ENCODE peak calls at places on chromosomes 12 and 14, in nine cellular contexts. S is head of caudate nucleus; R is HL-60; Q is D341Med; M is esophagus squamous epithelium; H is CD4-positive, alpha-beta memory T cell; N is Daoy; B is foreskin melanocyte; Y is stromal cell of bone marrow. W is an unnamed sample.

GRCh38 chr14:59022144-59022543 is 166.3 kb upstream of the DAAM1 start:
- DNase-seq in Q (peak; percentile 47), Y (no peak), M (no peak), S (no peak), B (no peak), R (no peak), H (no peak), N (no peak), W (no peak)

GRCh38 chr12:42364692-42365091 is 38.7 kb downstream of the PPHLN1 start:
- DNase-seq in B (no peak), N (no peak), Q (no peak), R (no peak), M (no peak), H (no peak), S (no peak), Y (no peak), W (no peak)

GRCh38 chr12:110366474-110367208 is 36.9 kb downstream of the ANAPC7 start:
- DNase-seq in B (no peak), R (no peak), S (no peak), H (no peak), Y (no peak), N (no peak), M (no peak), Q (no peak), W (no peak)

GRCh38 chr14:60274448-60274847 is 25.4 kb downstream of the PPM1A start:
- DNase-seq in Q (no peak), N (no peak), Y (no peak), S (no peak), H (no peak), M (no peak), R (no peak), B (peak; percentile 5), W (no peak)

GRCh38 chr12:44155349-44155748 is 319.5 kb downstream of the TMEM117 start:
- DNase-seq in Q (no peak), H (no peak), S (no peak), M (no peak), B (peak; percentile 28), R (no peak), N (no peak), Y (no peak), W (no peak)

GRCh38 chr14:65506801-65507200 is 94.3 kb downstream of the FUT8 start:
- DNase-seq in H (no peak), Y (no peak), N (no peak), B (no peak), R (no peak), S (no peak), M (no peak), Q (no peak), W (no peak)

GRCh38 chr14:94295360-94296180 is 2.5 kb upstream of the SERPINA10 start:
- DNase-seq in N (no peak), Y (no peak), S (no peak), H (no peak), R (no peak), B (no peak), M (no peak), Q (no peak), W (no peak)

GRCh38 chr12:12562016-12562483 is 613 bp downstream of the DUSP16 start:
- DNase-seq in S (no peak), N (peak; percentile 10), Q (peak; percentile 77), M (no peak), H (no peak), R (no peak), Y (no peak), B (no peak), W (peak; percentile 26)

GRCh38 chr12:3667485-3667884 is 85.4 kb downstream of the CRACR2A start:
- DNase-seq in S (no peak), Y (no peak), N (no peak), B (no peak), Q (no peak), H (no peak), R (no peak), M (no peak), W (no peak)

GRCh38 chr12:80857311-80857710 is 80.4 kb downstream of the LIN7A start:
- DNase-seq in Y (peak; percentile 38), B (no peak), M (no peak), N (no peak), H (no peak), R (no peak), S (no peak), Q (no peak), W (no peak)

GRCh38 chr12:46133751-46134150 is 135.1 kb downstream of the SLC38A1 start:
- DNase-seq in S (no peak), B (no peak), N (no peak), Q (no peak), M (no peak), R (no peak), Y (no peak), H (no peak), W (no peak)

GRCh38 chr14:34667007-34667406 is 37.1 kb upstream of the SNX6 start:
- DNase-seq in B (no peak), Y (no peak), N (no peak), H (no peak), S (no peak), M (no peak), R (no peak), Q (no peak), W (no peak)

GRCh38 chr12:88325076-88325827 is 183.1 kb downstream of the TMTC3 start:
- DNase-seq in Y (peak; percentile 92), B (peak; percentile 74), N (peak; percentile 94), S (no peak), Q (no peak), H (no peak), M (no peak), R (no peak), W (peak; percentile 80)

GRCh38 chr12:131511391-131511802 is 199.5 kb upstream of the SFSWAP start:
- DNase-seq in Q (no peak), Y (no peak), B (peak; percentile 10), M (no peak), N (peak; percentile 91), S (peak; percentile 44), H (peak; percentile 58), R (peak; percentile 35), W (peak; percentile 41)

GRCh38 chr12:80912906-80913769 is 24.6 kb downstream of the LIN7A start:
- DNase-seq in M (no peak), N (no peak), S (no peak), H (no peak), B (no peak), Y (no peak), R (no peak), Q (no peak), W (no peak)

GRCh38 chr14:50756300-50756699 is 74.7 kb downstream of the NIN start:
- DNase-seq in S (no peak), M (no peak), N (no peak), R (no peak), B (no peak), Y (no peak), Q (no peak), H (no peak), W (no peak)

GRCh38 chr12:75481774-75482173 is 1.2 kb downstream of the GLIPR1 start:
- DNase-seq in Q (no peak), H (no peak), S (no peak), B (no peak), M (no peak), N (peak; percentile 41), R (peak; percentile 58), Y (no peak), W (peak; percentile 13)

GRCh38 chr12:13197526-13198141 is 1.1 kb downstream of the EMP1 start:
- DNase-seq in R (no peak), N (peak; percentile 71), B (no peak), H (no peak), M (no peak), S (no peak), Q (no peak), Y (no peak), W (peak; percentile 69)

GRCh38 chr12:112473056-112473455 is 54.3 kb downstream of the PTPN11 start:
- DNase-seq in Q (peak; percentile 51), R (no peak), Y (no peak), M (no peak), H (no peak), N (no peak), B (no peak), S (no peak), W (no peak)

W was measured in MG63.